ENCODE peak calls at places on chromosomes 7 and 10, in nine cellular contexts. F is hippocampal formation, T is uterus, M is EL, Y is foreskin keratinocyte, Q is SW480, I is GM12891, W is cardiac fibroblast, O is lower leg skin. K is an unnamed sample.

GRCh38 chr10:125012851-125013528 is 71.1 kb downstream of the ZRANB1 start:
- DNase-seq in F (no peak), T (no peak), M (no peak), Y (no peak), Q (no peak), I (no peak), W (no peak), O (no peak), K (no peak)

GRCh38 chr7:42972703-42973500 is 40.7 kb downstream of the MRPL32 start:
- DNase-seq in F (no peak), T (peak), M (peak), Y (no peak), Q (peak), I (no peak), W (peak), O (no peak), K (no peak)

GRCh38 chr10:10831085-10831484 is 186.6 kb upstream of the CELF2 start:
- DNase-seq in F (no peak), T (peak), M (peak), Y (peak), Q (no peak), I (no peak), W (peak), O (peak), K (no peak)

GRCh38 chr10:113788604-113789083 is 37.2 kb downstream of the PLEKHS1 start:
- DNase-seq in F (peak), T (peak), M (peak), Y (peak), Q (peak), I (no peak), W (peak), O (no peak), K (no peak)

GRCh38 chr7:101913876-101914275 is 96.5 kb downstream of the CUX1 start:
- DNase-seq in F (no peak), T (no peak), M (no peak), Y (no peak), Q (no peak), I (no peak), W (no peak), O (no peak), K (no peak)

GRCh38 chr7:28347964-28348363 is 64.4 kb upstream of the CREB5 start:
- DNase-seq in F (no peak), T (no peak), M (peak), Y (no peak), Q (no peak), I (no peak), W (peak), O (no peak), K (no peak)

GRCh38 chr7:149821191-149822148 is 16.7 kb upstream of the ZNF862 start:
- DNase-seq in F (no peak), T (no peak), M (no peak), Y (no peak), Q (no peak), I (no peak), W (no peak), O (no peak), K (no peak)

GRCh38 chr10:119919823-119920222 is 27.3 kb downstream of the SEC23IP start:
- DNase-seq in F (no peak), T (no peak), M (no peak), Y (no peak), Q (no peak), I (no peak), W (no peak), O (no peak), K (no peak)

GRCh38 chr10:97399843-97400545 is 1.1 kb downstream of the RRP12 start:
- DNase-seq in F (no peak), T (no peak), M (peak), Y (peak), Q (peak), I (no peak), W (peak), O (no peak), K (no peak)

GRCh38 chr10:132876131-132876860 is 66.1 kb downstream of the CFAP46 start:
- DNase-seq in F (no peak), T (no peak), M (no peak), Y (no peak), Q (no peak), I (no peak), W (no peak), O (peak), K (no peak)

GRCh38 chr10:14971867-14972448 is 12.8 kb downstream of the MEIG1 start:
- DNase-seq in F (no peak), T (no peak), M (peak), Y (no peak), Q (no peak), I (no peak), W (peak), O (no peak), K (peak)

GRCh38 chr10:72830625-72831024 is 62.9 kb upstream of the OIT3 start:
- DNase-seq in F (no peak), T (no peak), M (no peak), Y (no peak), Q (no peak), I (no peak), W (no peak), O (no peak), K (no peak)

GRCh38 chr7:151485006-151485732 is 34.5 kb downstream of the RHEB start:
- DNase-seq in F (peak), T (no peak), M (peak), Y (peak), Q (no peak), I (no peak), W (peak), O (no peak), K (no peak)

GRCh38 chr10:86970152-86970886 is 2.0 kb downstream of the ADIRF start:
- DNase-seq in F (no peak), T (peak), M (peak), Y (no peak), Q (peak), I (no peak), W (peak), O (peak), K (no peak)

GRCh38 chr10:7686351-7687171 is 16.6 kb upstream of the ITIH2 start:
- DNase-seq in F (no peak), T (no peak), M (no peak), Y (no peak), Q (peak), I (no peak), W (no peak), O (no peak), K (no peak)

GRCh38 chr10:71040326-71040725 is 152.0 kb upstream of the PCBD1 start:
- DNase-seq in F (no peak), T (no peak), M (no peak), Y (no peak), Q (peak), I (no peak), W (no peak), O (no peak), K (no peak)

GRCh38 chr10:132987671-132988571 is 45.6 kb upstream of the CFAP46 start:
- DNase-seq in F (peak), T (no peak), M (peak), Y (no peak), Q (no peak), I (no peak), W (peak), O (no peak), K (no peak)